ENCODE peak calls at places on chromosomes 7 and 10, in seven cellular contexts. E is hepatocyte, N is mucosa of descending colon, J is right atrium auricular region, Q is heart left ventricle, T is psoas muscle, F is cardiac muscle cell. Y is an unnamed sample.

GRCh38 chr10:62388328-62388727 is 14.2 kb downstream of the ZNF365 start:
- DNase-seq in Q (no peak), E (no peak), J (no peak), F (no peak), T (no peak), N (no peak), Y (no peak)

GRCh38 chr10:89346264-89346971 is 18.6 kb downstream of the IFIT3 start:
- DNase-seq in N (no peak), F (peak; percentile 85), J (no peak), E (no peak), T (no peak), Q (no peak), Y (no peak)

GRCh38 chr10:101244321-101245050 is 15.2 kb upstream of the LBX1 start:
- DNase-seq in E (peak; percentile 46), Q (no peak), F (peak; percentile 55), J (no peak), T (peak; percentile 59), N (no peak), Y (no peak)

GRCh38 chr7:135878284-135878683 is 98.9 kb downstream of the MTPN start:
- DNase-seq in N (no peak), Q (no peak), F (no peak), J (no peak), E (no peak), T (no peak), Y (no peak)

GRCh38 chr7:83859827-83860226 is 210.9 kb upstream of the SEMA3E start:
- DNase-seq in J (no peak), Q (no peak), T (no peak), E (no peak), N (no peak), F (no peak), Y (no peak)

GRCh38 chr10:110511734-110512449 is 14.2 kb downstream of the DUSP5 start:
- DNase-seq in J (no peak), F (peak; percentile 71), T (no peak), N (no peak), Q (no peak), E (no peak), Y (no peak)

GRCh38 chr10:5076615-5077014 is 17.6 kb upstream of the AKR1C3 start:
- DNase-seq in F (no peak), Q (no peak), N (no peak), J (no peak), T (no peak), E (no peak), Y (no peak)

GRCh38 chr10:2619472-2619871 is 447.9 kb upstream of the PFKP start:
- DNase-seq in E (peak; percentile 28), Q (no peak), N (no peak), F (no peak), J (no peak), T (no peak), Y (no peak)

GRCh38 chr7:139451638-139452037 is 31.8 kb downstream of the KLRG2 start:
- DNase-seq in J (no peak), E (no peak), F (peak; percentile 22), Q (no peak), N (no peak), T (no peak), Y (no peak)

GRCh38 chr10:71737356-71738172 is 18.0 kb upstream of the C10orf105 start:
- DNase-seq in Q (no peak), F (no peak), J (no peak), T (no peak), E (no peak), N (no peak), Y (no peak)

GRCh38 chr7:102021841-102022618 is 204.6 kb downstream of the CUX1 start:
- DNase-seq in T (no peak), Q (no peak), E (no peak), J (no peak), F (no peak), N (no peak), Y (no peak)

GRCh38 chr10:96842896-96843723 is 11.0 kb downstream of the LCOR start:
- DNase-seq in J (no peak), F (peak; percentile 14), N (no peak), E (no peak), Q (no peak), T (no peak), Y (no peak)

GRCh38 chr7:155972651-155973349 is 160.5 kb upstream of the SHH start:
- DNase-seq in T (no peak), J (no peak), F (no peak), N (no peak), E (no peak), Q (no peak), Y (peak; percentile 34)

GRCh38 chr7:40747856-40748255 is 613.1 kb downstream of the SUGCT start:
- DNase-seq in N (no peak), E (no peak), T (no peak), J (no peak), Q (no peak), F (no peak), Y (no peak)

GRCh38 chr10:115093776-115094361 is 704 bp downstream of the ATRNL1 start:
- DNase-seq in Q (peak; percentile 19), T (peak; percentile 48), F (no peak), E (peak; percentile 35), J (no peak), N (peak; percentile 51), Y (no peak)

GRCh38 chr7:36852931-36853330 is 128.6 kb upstream of the AOAH start:
- DNase-seq in J (no peak), F (no peak), E (no peak), Q (no peak), T (no peak), N (no peak), Y (no peak)

GRCh38 chr7:43694399-43694748 is 34.9 kb downstream of the COA1 start:
- DNase-seq in N (no peak), F (peak; percentile 78), E (no peak), J (no peak), T (no peak), Q (no peak), Y (no peak)

GRCh38 chr10:50513956-50514355 is 109.8 kb downstream of the SGMS1 start:
- DNase-seq in T (no peak), Q (no peak), E (no peak), F (no peak), N (no peak), J (no peak), Y (no peak)

GRCh38 chr7:120842131-120842621 is 15.8 kb downstream of the TSPAN12 start:
- DNase-seq in E (peak; percentile 12), N (no peak), J (no peak), Q (no peak), F (no peak), T (no peak), Y (no peak)

DNA sequence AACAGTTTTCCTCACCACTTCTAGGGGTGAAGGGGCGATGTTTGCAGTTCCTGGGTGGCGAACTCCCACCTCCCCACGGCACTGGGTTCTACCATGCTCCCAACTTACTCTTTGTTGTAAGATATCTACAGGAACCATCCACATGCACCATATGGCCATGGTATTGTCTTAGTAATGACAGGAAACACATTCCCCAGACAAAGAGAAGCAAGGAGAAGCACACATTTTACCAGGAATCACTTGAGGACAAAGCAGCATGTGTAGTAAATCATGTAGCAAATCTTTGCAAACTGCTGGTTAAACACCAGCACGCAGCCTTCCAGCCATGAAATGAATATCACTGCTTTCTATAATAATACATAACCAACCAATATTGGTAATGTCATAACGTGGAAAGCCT is 101.3 kb downstream of the NRP1 start:
- DNase-seq in J (no peak), F (no peak), N (no peak), Q (no peak), T (no peak), E (no peak), Y (no peak)
- H3K4me1 ChIP-seq in J (no peaks in the 10 kb centered on the region), F (peaks cover 32% of the 10 kb centered on the region), N (no peaks in the 10 kb centered on the region), Q (peaks cover 94% of the 10 kb centered on the region), T (peaks cover 6% of the 10 kb centered on the region), E (peaks cover 41% of the 10 kb centered on the region), Y (peaks cover 9% of the 10 kb centered on the region)

GRCh38 chr7:46363688-46364087 is 442.6 kb upstream of the IGFBP3 start:
- DNase-seq in N (no peak), J (no peak), E (peak; percentile 7), F (no peak), T (no peak), Q (no peak), Y (no peak)
- TF ChIP-seq CTCF in N (no peak), J (no peak), E (peak; percentile 7), F (no peak), T (no peak), Q (no peak), Y (no peak)

DNA sequence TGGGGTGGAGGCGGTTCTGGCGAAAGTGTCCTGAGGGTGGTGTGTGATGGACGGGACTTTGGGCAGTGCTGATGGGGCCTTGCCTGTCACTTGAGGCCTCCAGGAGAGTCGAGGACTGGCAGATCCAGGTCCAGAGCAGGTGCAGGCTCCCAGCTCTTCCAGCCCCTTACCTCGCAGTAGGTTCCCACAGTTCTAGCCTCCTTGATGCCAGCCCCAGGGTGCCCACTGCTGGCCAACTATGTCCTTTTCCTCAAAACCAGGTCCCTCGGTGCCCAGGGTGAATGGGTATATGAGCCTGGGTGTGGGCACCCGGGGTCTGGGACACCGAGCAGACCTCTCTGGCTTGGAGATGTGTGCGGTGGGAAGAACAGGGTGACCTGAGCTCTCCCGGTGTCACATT is 8.3 kb downstream of the FAM20C start:
- DNase-seq in F (no peak), T (no peak), Q (no peak), E (no peak), N (no peak), J (no peak), Y (no peak)
- H3K36me3 ChIP-seq in F (no peaks in the 10 kb centered on the region), T (peaks cover 69% of the 10 kb centered on the region), Q (peaks cover 78% of the 10 kb centered on the region), E (no peaks in the 10 kb centered on the region), N (no peaks in the 10 kb centered on the region), J (peaks cover 45% of the 10 kb centered on the region), Y (peaks cover 73% of the 10 kb centered on the region)

GRCh38 chr7:6576024-6576866 is 1.0 kb upstream of the ZDHHC4 start:
- DNase-seq in E (no peak), T (no peak), Q (no peak), F (no peak), J (no peak), N (no peak), Y (no peak)
- H3K4me1 ChIP-seq in E (peaks cover 8% of the 10 kb centered on the region), T (peaks cover 5% of the 10 kb centered on the region), Q (peaks cover 9% of the 10 kb centered on the region), F (no peaks in the 10 kb centered on the region), J (no peaks in the 10 kb centered on the region), N (peaks cover 4% of the 10 kb centered on the region), Y (no peaks in the 10 kb centered on the region)

GRCh38 chr10:6838118-6838517 is 258.0 kb upstream of the PRKCQ start:
- DNase-seq in F (no peak), Q (no peak), J (no peak), E (no peak), N (no peak), T (no peak), Y (no peak)
- TF ChIP-seq CTCF in F (no peak), Q (peak; percentile 22), J (no peak), E (peak; percentile 20), N (no peak), T (peak; percentile 32), Y (no peak)